ENCODE peak calls at places on chromosomes 12 and 14, in nine cellular contexts. One of them, this sample, is unnamed.

GRCh38 chr14:105888151-105888550 is 361.8 kb downstream of the TMEM121 start:
- DNase-seq in dorsolateral prefrontal cortex: no peak
- DNase-seq in HFFc6: no peak
- DNase-seq in hepatocyte: no peak
- DNase-seq in Caco-2: no peak
- DNase-seq in fibroblast of pulmonary artery: no peak
- DNase-seq in PC-9: no peak
- DNase-seq in astrocyte of the spinal cord: no peak
- DNase-seq in AG04449: no peak
- DNase-seq in this sample: no peak

GRCh38 chr12:68224613-68225285 is 861 bp downstream of the IL26 start:
- DNase-seq in dorsolateral prefrontal cortex: no peak
- DNase-seq in HFFc6: peak
- DNase-seq in hepatocyte: no peak
- DNase-seq in Caco-2: no peak
- DNase-seq in fibroblast of pulmonary artery: peak
- DNase-seq in PC-9: peak
- DNase-seq in astrocyte of the spinal cord: peak
- DNase-seq in AG04449: peak
- DNase-seq in this sample: no peak

GRCh38 chr12:31217356-31218130 is 108.4 kb downstream of the SINHCAF start:
- DNase-seq in dorsolateral prefrontal cortex: no peak
- DNase-seq in HFFc6: no peak
- DNase-seq in hepatocyte: no peak
- DNase-seq in Caco-2: peak
- DNase-seq in fibroblast of pulmonary artery: no peak
- DNase-seq in PC-9: no peak
- DNase-seq in astrocyte of the spinal cord: no peak
- DNase-seq in AG04449: no peak
- DNase-seq in this sample: no peak

GRCh38 chr12:19833775-19834501 is 394.6 kb downstream of the AEBP2 start:
- DNase-seq in dorsolateral prefrontal cortex: no peak
- DNase-seq in HFFc6: no peak
- DNase-seq in hepatocyte: no peak
- DNase-seq in Caco-2: no peak
- DNase-seq in fibroblast of pulmonary artery: peak
- DNase-seq in PC-9: no peak
- DNase-seq in astrocyte of the spinal cord: peak
- DNase-seq in AG04449: peak
- DNase-seq in this sample: no peak

GRCh38 chr12:51048601-51049369 is 658 bp downstream of the LETMD1 start:
- DNase-seq in dorsolateral prefrontal cortex: no peak
- DNase-seq in HFFc6: no peak
- DNase-seq in hepatocyte: no peak
- DNase-seq in Caco-2: no peak
- DNase-seq in fibroblast of pulmonary artery: no peak
- DNase-seq in PC-9: no peak
- DNase-seq in astrocyte of the spinal cord: no peak
- DNase-seq in AG04449: no peak
- DNase-seq in this sample: no peak

GRCh38 chr12:34396861-34397590 is 374.7 kb downstream of the ALG10 start:
- DNase-seq in dorsolateral prefrontal cortex: peak
- DNase-seq in HFFc6: no peak
- DNase-seq in hepatocyte: no peak
- DNase-seq in Caco-2: peak
- DNase-seq in fibroblast of pulmonary artery: no peak
- DNase-seq in PC-9: no peak
- DNase-seq in astrocyte of the spinal cord: no peak
- DNase-seq in AG04449: no peak
- DNase-seq in this sample: no peak

GRCh38 chr12:102851246-102851645 is 65.8 kb downstream of the PAH start:
- DNase-seq in dorsolateral prefrontal cortex: no peak
- DNase-seq in HFFc6: no peak
- DNase-seq in hepatocyte: no peak
- DNase-seq in Caco-2: no peak
- DNase-seq in fibroblast of pulmonary artery: no peak
- DNase-seq in PC-9: no peak
- DNase-seq in astrocyte of the spinal cord: no peak
- DNase-seq in AG04449: no peak
- DNase-seq in this sample: no peak

GRCh38 chr12:127785535-127785934 is 481.4 kb upstream of the TMEM132C start:
- DNase-seq in dorsolateral prefrontal cortex: peak
- DNase-seq in HFFc6: no peak
- DNase-seq in hepatocyte: peak
- DNase-seq in Caco-2: no peak
- DNase-seq in fibroblast of pulmonary artery: no peak
- DNase-seq in PC-9: no peak
- DNase-seq in astrocyte of the spinal cord: peak
- DNase-seq in AG04449: peak
- DNase-seq in this sample: no peak

GRCh38 chr12:52238916-52239649 is 6.0 kb downstream of the KRT7 start:
- DNase-seq in dorsolateral prefrontal cortex: no peak
- DNase-seq in HFFc6: no peak
- DNase-seq in hepatocyte: no peak
- DNase-seq in Caco-2: peak
- DNase-seq in fibroblast of pulmonary artery: no peak
- DNase-seq in PC-9: peak
- DNase-seq in astrocyte of the spinal cord: no peak
- DNase-seq in AG04449: no peak
- DNase-seq in this sample: no peak

GRCh38 chr12:48004039-48004940 is at the start of gene COL2A1:
- DNase-seq in dorsolateral prefrontal cortex: no peak
- DNase-seq in HFFc6: no peak
- DNase-seq in hepatocyte: peak
- DNase-seq in Caco-2: peak
- DNase-seq in fibroblast of pulmonary artery: no peak
- DNase-seq in PC-9: no peak
- DNase-seq in astrocyte of the spinal cord: peak
- DNase-seq in AG04449: no peak
- DNase-seq in this sample: no peak

GRCh38 chr12:92947589-92948215 is 18.6 kb upstream of the EEA1 start:
- DNase-seq in dorsolateral prefrontal cortex: no peak
- DNase-seq in HFFc6: no peak
- DNase-seq in hepatocyte: no peak
- DNase-seq in Caco-2: no peak
- DNase-seq in fibroblast of pulmonary artery: no peak
- DNase-seq in PC-9: no peak
- DNase-seq in astrocyte of the spinal cord: no peak
- DNase-seq in AG04449: no peak
- DNase-seq in this sample: no peak

GRCh38 chr12:64362721-64363305 is 27.7 kb downstream of the C12orf56 start:
- DNase-seq in dorsolateral prefrontal cortex: no peak
- DNase-seq in HFFc6: no peak
- DNase-seq in hepatocyte: no peak
- DNase-seq in Caco-2: no peak
- DNase-seq in fibroblast of pulmonary artery: no peak
- DNase-seq in PC-9: no peak
- DNase-seq in astrocyte of the spinal cord: no peak
- DNase-seq in AG04449: no peak
- DNase-seq in this sample: no peak

GRCh38 chr12:106348411-106348810 is 9.1 kb upstream of the POLR3B start:
- DNase-seq in dorsolateral prefrontal cortex: no peak
- DNase-seq in HFFc6: no peak
- DNase-seq in hepatocyte: no peak
- DNase-seq in Caco-2: no peak
- DNase-seq in fibroblast of pulmonary artery: no peak
- DNase-seq in PC-9: no peak
- DNase-seq in astrocyte of the spinal cord: no peak
- DNase-seq in AG04449: no peak
- DNase-seq in this sample: no peak

DNA sequence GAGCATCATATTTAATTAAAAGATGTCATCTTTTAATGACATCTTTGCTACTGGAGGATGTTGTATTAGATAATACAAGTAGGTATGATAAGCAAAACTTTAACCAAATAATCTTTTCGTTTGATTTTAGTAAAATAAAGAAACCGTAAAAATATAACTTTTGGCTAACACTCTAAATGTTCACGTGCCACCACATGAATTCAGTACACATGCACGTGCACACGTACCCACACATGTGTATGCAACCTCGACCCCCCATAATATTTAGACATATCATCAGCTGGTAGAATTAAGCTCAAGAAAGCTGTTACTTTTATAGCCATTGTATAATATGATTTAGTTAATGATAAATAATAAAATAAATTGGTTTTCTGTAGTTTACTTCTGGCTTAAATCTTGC is 566.6 kb upstream of the FBXO33 start:
- DNase-seq in dorsolateral prefrontal cortex: no peak
- DNase-seq in HFFc6: no peak
- DNase-seq in hepatocyte: no peak
- DNase-seq in Caco-2: no peak
- DNase-seq in fibroblast of pulmonary artery: no peak
- DNase-seq in PC-9: no peak
- DNase-seq in astrocyte of the spinal cord: no peak
- DNase-seq in AG04449: no peak
- DNase-seq in this sample: no peak
- TF ChIP-seq CTCF in dorsolateral prefrontal cortex: no peak
- TF ChIP-seq CTCF in HFFc6: no peak
- TF ChIP-seq CTCF in hepatocyte: no peak
- TF ChIP-seq CTCF in Caco-2: no peak
- TF ChIP-seq CTCF in fibroblast of pulmonary artery: no peak
- TF ChIP-seq CTCF in PC-9: no peak
- TF ChIP-seq CTCF in astrocyte of the spinal cord: no peak
- TF ChIP-seq CTCF in AG04449: no peak
- TF ChIP-seq CTCF in this sample: no peak

DNA sequence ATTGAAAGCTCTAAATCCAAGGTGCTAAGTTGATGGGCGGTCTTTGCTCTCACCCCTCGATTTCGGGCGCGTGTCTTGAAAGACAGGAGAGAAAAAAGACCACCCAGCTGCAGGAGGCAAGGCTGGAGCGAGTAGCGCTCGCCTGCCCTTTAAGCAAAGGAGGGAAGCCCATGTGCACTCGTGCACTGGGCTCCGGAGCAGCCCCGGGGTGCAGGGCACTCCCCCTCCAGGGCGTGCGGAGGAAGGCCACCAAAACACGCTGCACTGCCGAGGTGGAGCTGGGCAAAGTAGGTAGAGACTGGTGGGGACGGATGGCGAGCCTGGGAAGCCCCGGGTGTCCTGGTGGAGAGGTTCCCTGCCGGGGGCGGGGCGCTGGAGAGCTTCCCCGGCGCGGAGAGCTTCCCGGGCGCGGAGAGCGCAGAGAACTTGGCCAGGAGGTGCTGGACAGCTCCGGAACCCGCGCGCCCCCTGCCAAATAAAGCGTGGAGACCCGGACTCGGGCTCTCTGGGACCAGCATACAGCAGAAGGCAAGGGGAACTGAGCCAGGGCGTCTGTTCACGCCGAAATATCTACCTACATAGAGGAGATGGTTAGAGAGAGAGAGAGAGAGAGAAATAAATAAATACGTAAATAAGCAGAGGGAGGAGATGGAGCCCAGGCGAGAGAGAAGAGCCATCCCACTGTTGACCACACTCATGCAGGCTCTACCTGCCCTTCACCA is 600 bp upstream of the NELL2 start:
- DNase-seq in dorsolateral prefrontal cortex: peak
- DNase-seq in HFFc6: no peak
- DNase-seq in hepatocyte: peak
- DNase-seq in Caco-2: peak
- DNase-seq in fibroblast of pulmonary artery: peak
- DNase-seq in PC-9: no peak
- DNase-seq in astrocyte of the spinal cord: peak
- DNase-seq in AG04449: no peak
- DNase-seq in this sample: no peak
- TF ChIP-seq CTCF in dorsolateral prefrontal cortex: no peak
- TF ChIP-seq CTCF in HFFc6: no peak
- TF ChIP-seq CTCF in hepatocyte: no peak
- TF ChIP-seq CTCF in Caco-2: no peak
- TF ChIP-seq CTCF in fibroblast of pulmonary artery: no peak
- TF ChIP-seq CTCF in PC-9: no peak
- TF ChIP-seq CTCF in astrocyte of the spinal cord: no peak
- TF ChIP-seq CTCF in AG04449: no peak
- TF ChIP-seq CTCF in this sample: no peak

DNA sequence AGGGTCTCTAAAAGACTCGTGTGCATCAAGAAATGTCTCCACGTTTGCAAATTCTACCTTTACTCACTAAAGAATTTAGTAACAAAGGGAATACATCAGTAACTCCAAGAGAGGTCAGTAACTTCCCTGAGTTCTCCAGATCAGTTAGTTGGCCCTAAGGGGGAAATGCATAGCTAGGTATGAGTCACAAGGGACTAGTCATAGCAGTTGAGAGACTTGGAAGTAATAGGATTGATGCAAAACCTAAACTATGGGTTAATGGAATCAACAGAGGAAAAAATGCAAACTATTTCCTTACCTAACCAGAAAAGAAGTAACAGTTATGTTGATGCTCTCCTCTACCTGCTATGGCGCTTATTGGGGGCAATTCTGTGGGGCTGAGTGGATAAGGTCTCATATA is 148.8 kb upstream of the GARIN6 start:
- DNase-seq in dorsolateral prefrontal cortex: no peak
- DNase-seq in HFFc6: peak
- DNase-seq in hepatocyte: no peak
- DNase-seq in Caco-2: no peak
- DNase-seq in fibroblast of pulmonary artery: no peak
- DNase-seq in PC-9: peak
- DNase-seq in astrocyte of the spinal cord: peak
- DNase-seq in AG04449: peak
- DNase-seq in this sample: peak
- TF ChIP-seq CTCF in dorsolateral prefrontal cortex: no peak
- TF ChIP-seq CTCF in HFFc6: no peak
- TF ChIP-seq CTCF in hepatocyte: no peak
- TF ChIP-seq CTCF in Caco-2: no peak
- TF ChIP-seq CTCF in fibroblast of pulmonary artery: no peak
- TF ChIP-seq CTCF in PC-9: no peak
- TF ChIP-seq CTCF in astrocyte of the spinal cord: no peak
- TF ChIP-seq CTCF in AG04449: no peak
- TF ChIP-seq CTCF in this sample: no peak

DNA sequence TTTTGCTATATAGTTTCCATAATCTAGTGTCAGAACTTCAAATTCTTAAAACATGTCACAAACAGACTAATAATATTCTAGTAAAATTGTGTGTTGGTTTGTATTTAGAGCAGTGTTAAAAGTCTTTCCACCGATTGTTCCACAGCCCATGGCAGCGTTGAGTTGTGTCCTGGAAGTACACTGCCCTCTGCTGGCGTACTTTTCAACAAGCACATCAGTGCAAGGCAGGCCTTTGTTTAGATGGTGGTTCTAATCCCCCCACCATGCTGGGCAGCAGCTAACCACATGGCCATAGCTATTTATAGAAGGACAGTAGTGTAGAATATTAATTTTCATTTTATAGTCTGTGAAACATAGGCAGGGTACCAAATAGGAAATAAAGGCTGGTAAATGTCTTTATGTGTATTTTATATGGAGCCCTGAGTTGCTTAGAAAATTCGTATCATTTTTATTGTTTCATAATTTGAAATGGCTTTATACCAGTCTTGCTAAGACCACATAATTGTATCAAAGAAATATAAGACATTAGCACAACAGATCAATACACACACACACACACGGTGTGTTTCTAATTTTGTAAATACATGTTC is 235.4 kb downstream of the SEC23A start:
- DNase-seq in dorsolateral prefrontal cortex: peak
- DNase-seq in HFFc6: peak
- DNase-seq in hepatocyte: peak
- DNase-seq in Caco-2: peak
- DNase-seq in fibroblast of pulmonary artery: peak
- DNase-seq in PC-9: no peak
- DNase-seq in astrocyte of the spinal cord: peak
- DNase-seq in AG04449: peak
- DNase-seq in this sample: peak
- TF ChIP-seq CTCF in dorsolateral prefrontal cortex: peak
- TF ChIP-seq CTCF in HFFc6: peak
- TF ChIP-seq CTCF in hepatocyte: peak
- TF ChIP-seq CTCF in Caco-2: peak
- TF ChIP-seq CTCF in fibroblast of pulmonary artery: peak
- TF ChIP-seq CTCF in PC-9: peak
- TF ChIP-seq CTCF in astrocyte of the spinal cord: peak
- TF ChIP-seq CTCF in AG04449: peak
- TF ChIP-seq CTCF in this sample: peak

This sample was measured in kidney epithelial cell.